ENCODE peak calls at places on chromosome 22, in nine cellular contexts. B is ACHN, S is C1 segment of cervical spinal cord, M is H54, A is BJ, W is kidney glomerular epithelial cell, K is IMR-90, T is head of caudate nucleus, N is GM12891. D is an unnamed sample.

GRCh38 chr22:30891781-30892180 is 76.8 kb downstream of the MORC2 start:
- DNase-seq in B (no peak), S (no peak), M (no peak), A (no peak), W (no peak), K (no peak), T (no peak), N (no peak), D (no peak)

GRCh38 chr22:42461511-42461910 is 29.3 kb upstream of the NFAM1 start:
- DNase-seq in B (no peak), S (no peak), M (no peak), A (no peak), W (no peak), K (no peak), T (no peak), N (no peak), D (no peak)

GRCh38 chr22:24730864-24731263 is 43.7 kb downstream of the PIWIL3 start:
- DNase-seq in B (no peak), S (no peak), M (no peak), A (no peak), W (peak), K (no peak), T (no peak), N (no peak), D (no peak)

GRCh38 chr22:43883719-43884415 is 7.9 kb downstream of the PNPLA5 start:
- DNase-seq in B (no peak), S (no peak), M (no peak), A (no peak), W (no peak), K (no peak), T (no peak), N (no peak), D (peak)

GRCh38 chr22:45768490-45768889 is 96.9 kb downstream of the ATXN10 start:
- DNase-seq in B (no peak), S (no peak), M (no peak), A (no peak), W (no peak), K (no peak), T (no peak), N (no peak), D (no peak)

GRCh38 chr22:46079093-46079860 is 71.0 kb upstream of the PPARA start:
- DNase-seq in B (no peak), S (no peak), M (no peak), A (no peak), W (no peak), K (no peak), T (no peak), N (no peak), D (no peak)

GRCh38 chr22:32994921-32995320 is 63.3 kb downstream of the SYN3 start:
- DNase-seq in B (no peak), S (no peak), M (no peak), A (no peak), W (no peak), K (no peak), T (no peak), N (no peak), D (no peak)

GRCh38 chr22:30982501-30982900 is 13.4 kb downstream of the TUG1 start:
- DNase-seq in B (no peak), S (no peak), M (no peak), A (no peak), W (no peak), K (no peak), T (no peak), N (no peak), D (no peak)

GRCh38 chr22:20238567-20239062 is 29.5 kb downstream of the RTN4R start:
- DNase-seq in B (peak), S (no peak), M (peak), A (no peak), W (no peak), K (no peak), T (no peak), N (peak), D (no peak)

GRCh38 chr22:42788021-42788420 is 67.4 kb upstream of the A4GALT start:
- DNase-seq in B (no peak), S (no peak), M (no peak), A (no peak), W (no peak), K (no peak), T (no peak), N (no peak), D (no peak)

GRCh38 chr22:19891350-19892248 is 36.9 kb upstream of the GNB1L start:
- DNase-seq in B (peak), S (no peak), M (peak), A (no peak), W (peak), K (peak), T (peak), N (peak), D (no peak)

GRCh38 chr22:38266120-38266519 is 6.7 kb downstream of the TMEM184B start:
- DNase-seq in B (no peak), S (no peak), M (no peak), A (no peak), W (no peak), K (peak), T (no peak), N (no peak), D (no peak)

GRCh38 chr22:19873960-19874306 is 19.3 kb upstream of the GNB1L start:
- DNase-seq in B (no peak), S (no peak), M (no peak), A (no peak), W (no peak), K (no peak), T (no peak), N (peak), D (peak)

GRCh38 chr22:35631597-35631996 is 14.5 kb upstream of the MB start:
- DNase-seq in B (peak), S (no peak), M (no peak), A (no peak), W (no peak), K (no peak), T (no peak), N (peak), D (no peak)